ENCODE peak calls at places on chromosomes 7 and 10, in eight cellular contexts. O is heart left ventricle, N is sigmoid colon, S is spleen, B is A549, U is adrenal gland, W is body of pancreas, L is uterus. Z is an unnamed sample.

GRCh38 chr7:17488829-17489228 is 190.4 kb downstream of the AHR start:
- DNase-seq in O (no peak), N (no peak), S (no peak), B (no peak), U (no peak), W (no peak), L (no peak), Z (no peak)

GRCh38 chr7:92633211-92633906 is 43.2 kb upstream of the FAM133B start:
- DNase-seq in O (no peak), N (no peak), S (no peak), B (peak), U (peak), W (peak), L (peak), Z (no peak)

GRCh38 chr7:36148422-36149065 is 4.5 kb upstream of the EEPD1 start:
- DNase-seq in O (no peak), N (no peak), S (no peak), B (no peak), U (no peak), W (no peak), L (no peak), Z (no peak)

GRCh38 chr7:130095812-130096211 is 25.5 kb downstream of the KLHDC10 start:
- DNase-seq in O (no peak), N (no peak), S (no peak), B (no peak), U (no peak), W (no peak), L (no peak), Z (no peak)

GRCh38 chr10:48804740-48805182 is 120.1 kb downstream of the WDFY4 start:
- DNase-seq in O (no peak), N (no peak), S (no peak), B (no peak), U (no peak), W (peak), L (no peak), Z (no peak)

GRCh38 chr7:123533929-123534382 is 439 bp downstream of the IQUB start:
- DNase-seq in O (peak), N (no peak), S (no peak), B (no peak), U (no peak), W (no peak), L (no peak), Z (peak)

GRCh38 chr10:855671-856070 is 75.8 kb downstream of the LARP4B start:
- DNase-seq in O (no peak), N (no peak), S (no peak), B (no peak), U (no peak), W (no peak), L (peak), Z (no peak)

GRCh38 chr7:95596183-95597135 is at the start of gene PDK4:
- DNase-seq in O (peak), N (peak), S (peak), B (peak), U (peak), W (peak), L (peak), Z (peak)

GRCh38 chr7:130182990-130183389 is 22.2 kb downstream of the TMEM209 start:
- DNase-seq in O (no peak), N (no peak), S (no peak), B (no peak), U (no peak), W (no peak), L (no peak), Z (no peak)

GRCh38 chr7:151107882-151108281 is 21.6 kb downstream of the AGAP3 start:
- DNase-seq in O (no peak), N (no peak), S (no peak), B (no peak), U (no peak), W (no peak), L (no peak), Z (no peak)
- TF ChIP-seq POLR2A in O (no peak), N (no peak), S (no peak), B (no peak), U (no peak), W (no peak), L (no peak), Z (no peak)

DNA sequence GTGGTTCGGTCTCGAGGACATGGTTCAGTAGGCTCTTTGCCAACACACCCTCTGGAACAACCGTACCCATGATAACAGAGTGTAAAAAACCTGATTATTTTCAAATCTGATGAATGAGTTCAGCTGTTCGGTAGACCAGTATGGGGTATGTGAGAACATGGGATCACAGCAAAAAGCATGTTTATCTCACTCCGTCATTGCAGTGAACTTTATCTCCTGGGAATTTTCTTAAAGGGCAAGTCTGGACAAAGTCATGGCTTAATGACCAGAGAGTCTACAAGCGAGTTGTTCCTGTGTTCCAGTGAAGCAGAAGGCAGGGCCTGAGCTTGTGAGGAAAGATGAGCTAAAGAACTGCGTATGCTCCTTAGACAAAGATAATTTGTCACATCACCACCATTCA is 219.7 kb downstream of the TRIL start:
- DNase-seq in O (no peak), N (no peak), S (no peak), B (no peak), U (no peak), W (peak), L (no peak), Z (no peak)
- TF ChIP-seq POLR2A in O (no peak), N (no peak), S (no peak), B (no peak), U (no peak), W (no peak), L (no peak), Z (no peak)

GRCh38 chr7:12686234-12686893 is 1.1 kb upstream of the ARL4A start:
- DNase-seq in O (peak), N (peak), S (peak), B (peak), U (peak), W (peak), L (peak), Z (peak)

GRCh38 chr7:12684733-12685132 is 2.7 kb upstream of the ARL4A start:
- DNase-seq in O (no peak), N (no peak), S (no peak), B (no peak), U (no peak), W (no peak), L (no peak), Z (no peak)

GRCh38 chr7:12685550-12685949 is 1.9 kb upstream of the ARL4A start:
- DNase-seq in O (peak), N (no peak), S (no peak), B (peak), U (peak), W (peak), L (no peak), Z (no peak)

GRCh38 chr7:12687213-12688171 is at the start of gene ARL4A:
- DNase-seq in O (peak), N (peak), S (peak), B (peak), U (peak), W (peak), L (peak), Z (peak)

DNA sequence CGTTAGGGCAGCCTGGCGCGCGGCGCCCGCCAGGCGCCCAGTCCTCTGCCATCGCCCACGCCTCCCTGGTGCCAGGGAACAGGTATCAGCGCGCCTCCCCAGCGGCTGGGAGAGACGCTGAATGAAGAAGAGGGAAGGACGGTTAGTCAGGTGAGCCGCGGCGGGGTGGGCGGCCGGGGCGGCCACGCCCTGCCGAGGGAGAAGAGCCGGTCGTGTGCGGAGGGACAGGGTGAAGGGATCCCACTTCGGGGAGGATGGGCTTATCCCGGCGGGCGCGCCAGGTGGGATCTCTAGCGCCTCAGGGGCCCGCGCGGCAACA is 580 bp upstream of the ARL4A start:
- DNase-seq in O (no peak), N (no peak), S (no peak), B (no peak), U (no peak), W (no peak), L (no peak), Z (no peak)
- TF ChIP-seq POLR2A in O (no peak), N (no peak), S (no peak), B (peak), U (peak), W (no peak), L (no peak), Z (peak)

GRCh38 chr10:63700935-63701263 is 179.7 kb downstream of the REEP3 start:
- DNase-seq in O (no peak), N (no peak), S (no peak), B (no peak), U (no peak), W (no peak), L (no peak), Z (no peak)

GRCh38 chr10:63702107-63702506 is 180.9 kb downstream of the REEP3 start:
- DNase-seq in O (no peak), N (no peak), S (no peak), B (no peak), U (no peak), W (no peak), L (no peak), Z (no peak)

GRCh38 chr10:63703113-63703670 is 182.0 kb downstream of the REEP3 start:
- DNase-seq in O (no peak), N (no peak), S (no peak), B (no peak), U (peak), W (peak), L (no peak), Z (no peak)

GRCh38 chr10:63700209-63700934 is 179.2 kb downstream of the REEP3 start:
- DNase-seq in O (peak), N (no peak), S (no peak), B (peak), U (peak), W (peak), L (peak), Z (peak)

DNA sequence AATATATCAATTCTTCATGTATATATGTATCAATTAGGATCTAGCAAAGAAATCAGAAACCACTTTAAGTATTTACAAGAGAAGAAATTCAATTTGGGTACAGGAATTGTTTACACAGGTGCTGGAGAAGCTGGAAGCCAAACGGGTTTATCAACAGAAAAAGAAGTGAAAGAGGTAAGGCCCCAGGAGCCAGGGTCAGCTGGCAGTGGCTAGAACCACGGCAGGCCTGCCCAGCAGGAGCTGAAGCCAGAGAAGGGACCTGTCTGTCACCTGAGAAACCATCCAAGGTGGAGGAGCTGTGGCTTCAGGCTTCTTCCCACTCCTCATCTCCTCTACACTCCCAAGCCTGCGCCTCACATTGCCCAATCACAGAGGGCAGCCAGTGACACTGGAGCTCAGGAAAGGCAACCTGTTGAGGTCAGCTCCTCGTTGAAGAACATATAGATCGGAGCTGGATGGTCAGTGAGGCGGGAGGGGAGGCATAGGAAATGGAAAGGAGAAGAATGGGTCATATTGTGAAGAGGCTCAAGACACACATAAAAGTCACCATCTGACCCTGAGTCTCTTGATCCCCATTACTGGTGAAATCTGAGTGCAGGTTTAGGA is 182.6 kb downstream of the REEP3 start:
- DNase-seq in O (no peak), N (no peak), S (no peak), B (no peak), U (no peak), W (peak), L (no peak), Z (no peak)
- TF ChIP-seq POLR2A in O (no peak), N (no peak), S (no peak), B (no peak), U (no peak), W (peak), L (no peak), Z (no peak)

DNA sequence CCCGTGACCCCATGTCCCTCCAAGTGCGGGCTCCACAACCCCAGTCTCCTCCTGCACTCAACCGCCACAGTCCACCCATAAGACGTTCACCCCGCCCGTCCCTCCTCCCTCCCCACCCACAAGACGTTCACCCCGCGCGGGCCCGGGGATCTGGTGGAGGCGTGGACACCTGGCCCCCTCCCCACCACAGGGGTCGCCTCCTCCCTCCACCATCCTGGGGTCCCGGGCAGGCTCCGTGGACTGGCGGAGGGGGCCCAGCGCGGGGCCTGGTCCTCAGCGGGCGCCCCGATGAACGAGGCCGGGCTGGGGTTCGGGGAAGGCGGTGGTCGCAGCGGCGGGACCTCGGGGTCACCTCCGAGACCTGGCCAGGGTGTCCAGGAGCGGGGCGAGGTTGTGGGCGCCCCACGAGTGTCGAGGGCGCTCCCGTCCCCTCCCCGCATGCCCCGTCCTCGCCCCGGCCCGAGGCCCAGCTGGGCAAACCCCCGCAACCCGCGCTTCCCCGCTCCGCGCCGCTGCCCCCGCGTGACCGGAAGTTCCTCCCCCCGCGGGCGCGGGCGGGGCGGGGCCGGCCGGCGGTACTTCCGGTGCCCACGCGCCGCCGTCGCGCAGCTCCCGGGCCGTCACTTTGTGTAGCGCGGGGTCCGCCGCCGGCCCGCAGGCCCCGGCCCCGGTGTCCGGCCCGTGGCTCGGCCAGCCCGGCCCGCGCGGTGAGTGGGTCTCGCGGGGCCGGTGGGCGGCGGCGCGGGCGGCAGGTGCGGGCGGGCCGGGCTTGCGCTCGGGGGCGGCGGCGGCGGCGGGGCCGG is at the start of gene ZNF316:
- DNase-seq in O (peak), N (peak), S (peak), B (peak), U (peak), W (peak), L (peak), Z (peak)
- TF ChIP-seq POLR2A in O (no peak), N (no peak), S (no peak), B (peak), U (peak), W (peak), L (no peak), Z (peak)

GRCh38 chr10:100987685-100988049 is 324 bp downstream of the TWNK start:
- DNase-seq in O (no peak), N (no peak), S (no peak), B (no peak), U (no peak), W (no peak), L (no peak), Z (no peak)
- TF ChIP-seq POLR2A in O (no peak), N (no peak), S (no peak), B (no peak), U (no peak), W (no peak), L (no peak), Z (no peak)

Z was measured in H54.